ENCODE peak calls at places on chromosomes 13 and 19, in six cellular contexts. Z is HFF-Myc, P is uterus, C is epithelial cell of proximal tubule, H is heart left ventricle, K is GM12864. Y is an unnamed sample.
A peak's percentile ranks its signal among the peaks of the same experiment; 100 is the strongest.

GRCh38 chr13:113116871-113117271 is 5.7 kb upstream of the F10 start:
- DNase-seq in C (no peak), P (no peak), K (no peak), H (no peak), Z (no peak), Y (no peak)

GRCh38 chr19:13748169-13748884 is 16.0 kb upstream of the MRI1 start:
- DNase-seq in K (no peak), C (no peak), P (no peak), Z (no peak), H (no peak), Y (peak; percentile 42)

GRCh38 chr13:30846311-30846710 is 59.8 kb upstream of the MEDAG start:
- DNase-seq in H (no peak), C (no peak), P (no peak), Z (no peak), K (no peak), Y (no peak)

GRCh38 chr13:41455725-41456419 is 1.5 kb upstream of the RGCC start:
- DNase-seq in P (no peak), K (no peak), H (no peak), Z (no peak), C (no peak), Y (peak; percentile 18)

GRCh38 chr19:43576479-43576878 is 878 bp downstream of the PINLYP start:
- DNase-seq in Z (no peak), P (no peak), H (no peak), C (no peak), K (no peak), Y (no peak)

GRCh38 chr19:10517760-10518443 is 655 bp upstream of the S1PR5 start:
- DNase-seq in Z (no peak), P (no peak), H (no peak), C (no peak), K (no peak), Y (no peak)

GRCh38 chr13:90769387-90769786 is 578.1 kb upstream of the MIR17HG start:
- DNase-seq in H (no peak), K (no peak), P (no peak), Z (no peak), C (no peak), Y (no peak)

GRCh38 chr13:86567119-86567518 is 767.9 kb upstream of the SLITRK6 start:
- DNase-seq in K (no peak), Z (no peak), P (no peak), C (no peak), H (no peak), Y (no peak)

GRCh38 chr19:10395436-10395835 is 7.9 kb downstream of the CDC37 start:
- DNase-seq in C (no peak), H (no peak), Z (no peak), K (no peak), P (no peak), Y (no peak)

DNA sequence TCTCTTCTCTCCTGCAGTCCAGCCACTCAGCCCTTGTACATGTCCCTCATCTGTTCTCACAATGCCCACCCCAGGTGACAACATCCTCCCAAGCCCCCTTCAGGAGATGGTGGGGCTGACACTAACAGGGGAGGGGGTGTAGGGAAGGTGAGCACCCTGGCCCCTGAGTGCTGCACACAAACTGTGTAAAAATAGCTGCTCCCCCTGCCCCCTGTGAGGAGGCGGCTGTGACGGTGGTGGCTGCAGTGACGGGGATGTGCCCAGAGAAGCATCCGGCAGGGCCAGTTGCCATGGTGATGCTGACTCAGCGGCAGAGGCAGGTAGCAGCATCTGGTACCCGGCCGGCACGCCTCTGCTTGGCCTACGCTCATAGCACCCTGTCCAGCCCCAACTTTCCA is 13.0 kb upstream of the JUND start:
- DNase-seq in H (peak; percentile 77), P (no peak), K (no peak), Z (no peak), C (no peak), Y (peak; percentile 99)
- TF ChIP-seq CTCF in H (no peak), P (no peak), K (no peak), Z (no peak), C (no peak), Y (no peak)

GRCh38 chr13:107203146-107203847 is 635.4 kb upstream of the ARGLU1 start:
- DNase-seq in C (no peak), P (no peak), Z (no peak), H (no peak), K (no peak), Y (no peak)
- TF ChIP-seq CTCF in C (peak; percentile 66), P (no peak), Z (no peak), H (peak; percentile 49), K (peak; percentile 49), Y (no peak)

DNA sequence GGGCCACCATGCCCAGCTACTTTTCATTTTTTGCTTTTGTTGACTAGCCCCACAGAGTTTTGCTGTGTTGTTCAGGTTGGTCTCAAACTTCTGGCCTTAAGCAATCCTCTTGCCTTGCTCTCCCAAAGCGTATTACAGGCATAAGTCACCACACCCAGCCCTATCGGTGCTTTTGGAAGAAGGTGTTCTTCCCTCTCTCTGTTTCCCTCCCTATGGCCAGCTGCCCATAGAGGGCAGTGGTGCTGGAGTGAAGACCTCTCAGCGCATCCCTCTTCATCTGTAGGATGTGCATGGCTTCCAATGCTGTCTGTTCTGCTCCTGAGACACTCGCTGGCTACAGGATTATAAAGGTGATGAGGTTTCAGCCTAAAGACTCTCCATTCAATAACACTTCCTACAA is 1.3 kb upstream of the CD22 start:
- DNase-seq in K (no peak), Z (no peak), P (no peak), H (peak; percentile 2), C (no peak), Y (no peak)
- TF ChIP-seq CTCF in K (peak; percentile 42), Z (peak; percentile 41), P (no peak), H (no peak), C (peak; percentile 39), Y (no peak)

DNA sequence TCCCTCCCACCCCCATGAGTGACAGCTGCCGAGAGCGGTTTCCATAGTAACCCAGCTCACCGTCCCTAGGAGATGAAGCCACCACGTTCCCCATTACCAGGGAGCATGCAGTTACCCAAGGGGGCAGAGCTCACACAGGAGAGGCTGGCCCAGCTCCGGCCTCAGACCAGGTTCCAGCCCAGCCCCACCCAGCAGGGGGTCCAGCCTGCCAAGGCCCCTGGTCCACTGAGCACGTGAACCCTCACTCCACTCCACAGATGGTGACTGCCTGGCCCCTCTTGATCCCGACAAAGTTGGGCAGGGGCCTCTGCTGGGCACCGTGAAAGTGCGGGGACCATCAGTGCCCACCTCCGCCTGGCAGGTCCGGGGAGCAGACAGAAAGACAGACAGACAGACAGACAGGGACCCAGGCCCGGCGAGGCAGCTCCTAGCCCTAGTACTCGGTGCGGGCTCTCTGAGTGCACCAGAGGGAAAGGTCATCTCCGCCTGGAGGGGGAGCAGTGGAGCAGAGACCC is 50.7 kb downstream of the CELF5 start:
- DNase-seq in K (no peak), Z (no peak), C (no peak), H (no peak), P (no peak), Y (peak; percentile 69)
- TF ChIP-seq CTCF in K (peak; percentile 72), Z (no peak), C (no peak), H (no peak), P (no peak), Y (no peak)

GRCh38 chr19:5680083-5680436 is 256 bp downstream of the MICOS13 start:
- DNase-seq in K (no peak), P (no peak), C (no peak), Z (no peak), H (no peak), Y (no peak)
- TF ChIP-seq CTCF in K (no peak), P (no peak), C (no peak), Z (no peak), H (no peak), Y (no peak)

DNA sequence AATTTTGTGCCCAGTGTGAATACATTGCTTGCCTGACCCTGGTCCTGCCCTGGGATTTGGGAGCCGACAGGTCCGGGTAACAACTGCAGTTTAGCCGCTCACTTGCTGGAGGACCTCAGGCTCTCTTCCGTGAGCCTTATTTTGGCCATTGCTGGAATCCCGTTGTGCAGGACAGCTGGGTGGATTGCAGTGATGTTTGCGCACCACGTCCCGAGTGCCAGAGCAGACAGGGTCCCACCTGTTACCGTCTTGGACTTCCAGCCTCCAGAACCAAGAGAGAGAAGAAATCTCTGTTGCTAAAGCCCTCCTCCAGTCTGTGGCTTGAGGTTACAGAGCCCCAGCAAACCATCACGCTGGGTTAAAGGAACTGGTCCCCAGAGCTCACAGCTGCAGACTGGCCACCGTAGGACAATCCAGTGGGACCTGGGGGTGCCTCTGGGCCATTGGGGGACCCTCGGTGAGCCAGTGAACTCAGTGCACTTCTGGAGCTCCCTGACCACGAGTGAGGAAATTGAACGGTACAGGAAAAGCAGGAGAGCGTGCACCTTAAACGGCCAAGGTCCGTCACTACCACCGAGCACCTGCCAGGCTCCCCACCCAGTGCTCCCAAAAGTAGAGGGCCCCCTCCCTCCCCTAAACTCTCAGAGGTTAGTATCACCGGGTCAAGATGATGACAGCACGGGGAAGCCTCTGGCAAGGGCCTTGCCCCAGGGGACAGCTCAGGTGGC is 92.9 kb downstream of the GNG7 start:
- DNase-seq in P (no peak), K (no peak), C (no peak), Z (no peak), H (peak; percentile 28), Y (no peak)
- TF ChIP-seq CTCF in P (no peak), K (no peak), C (no peak), Z (no peak), H (no peak), Y (no peak)

GRCh38 chr19:40813182-40813581 is 14.2 kb downstream of the EGLN2 start:
- DNase-seq in C (no peak), H (no peak), K (no peak), P (no peak), Z (no peak), Y (no peak)

GRCh38 chr19:40808497-40808896 is 9.5 kb downstream of the EGLN2 start:
- DNase-seq in C (no peak), Z (no peak), K (no peak), H (no peak), P (no peak), Y (no peak)

GRCh38 chr19:40809358-40810086 is 10.5 kb downstream of the EGLN2 start:
- DNase-seq in K (no peak), C (no peak), Z (no peak), P (no peak), H (no peak), Y (no peak)

GRCh38 chr19:40810160-40810559 is 11.2 kb downstream of the EGLN2 start:
- DNase-seq in P (no peak), K (no peak), C (no peak), Z (no peak), H (no peak), Y (no peak)

GRCh38 chr19:40811478-40812341 is 12.7 kb downstream of the EGLN2 start:
- DNase-seq in H (no peak), P (no peak), Z (no peak), K (no peak), C (no peak), Y (peak; percentile 45)
- TF ChIP-seq CTCF in H (no peak), P (no peak), Z (no peak), K (no peak), C (no peak), Y (no peak)

DNA sequence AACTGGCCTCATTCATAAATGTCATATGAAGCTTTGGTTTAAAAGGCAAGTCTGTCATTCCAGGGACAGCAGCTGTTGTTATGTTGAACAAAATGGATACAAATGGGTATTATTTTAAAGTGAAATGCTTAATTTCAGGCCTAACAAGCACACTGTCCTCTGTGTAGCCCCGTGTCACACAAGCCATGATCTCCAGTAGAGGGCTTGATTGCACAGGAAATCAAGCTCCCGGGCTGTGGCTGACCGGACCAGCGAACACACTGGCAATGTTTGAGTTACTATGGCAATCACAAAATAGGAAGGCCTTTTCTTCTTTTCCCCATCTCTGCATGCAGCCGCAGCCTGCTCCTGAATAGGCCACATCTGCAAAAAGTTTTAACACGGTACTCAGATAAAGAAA is 64.0 kb upstream of the GSX1 start:
- DNase-seq in P (no peak), H (no peak), K (no peak), Z (no peak), C (no peak), Y (no peak)
- TF ChIP-seq CTCF in P (no peak), H (no peak), K (no peak), Z (no peak), C (peak; percentile 21), Y (no peak)